ENCODE peak calls at places on chromosomes 4 and X, in six cellular contexts. P is transverse colon; D is AG20443; X is stimulated activated naive CD8-positive, alpha-beta T cell treated with anti-CD3 and anti-CD28 coated beads, Interleukin-15, Interleukin-2, amounts not matched to agents 100 U/mL and 50 U/mL, for 24 hours; U is KG1; Q is fibroblast of pulmonary artery. H is an unnamed sample.

GRCh38 chr4:2623442-2623841 is 87.0 kb downstream of the FAM193A start:
- DNase-seq in D (no peak), X (no peak), U (no peak), Q (no peak), P (no peak), H (no peak)

GRCh38 chr4:130545596-130545995 is 1449.6 kb downstream of the C4orf33 start:
- DNase-seq in Q (peak), X (no peak), U (no peak), P (no peak), D (no peak), H (no peak)

GRCh38 chr4:140106277-140106842 is 47.6 kb downstream of the MAML3 start:
- DNase-seq in D (no peak), Q (no peak), X (no peak), P (no peak), U (no peak), H (no peak)

GRCh38 chrX:150157291-150157690 is 205.8 kb upstream of the MAMLD1 start:
- DNase-seq in D (no peak), U (no peak), X (no peak), P (no peak), Q (no peak), H (no peak)

GRCh38 chrX:132809581-132809980 is 148.8 kb downstream of the HS6ST2 start:
- DNase-seq in P (no peak), U (no peak), Q (no peak), X (no peak), D (no peak), H (no peak)

GRCh38 chr4:150126880-150127236 is 48.6 kb downstream of the DCLK2 start:
- DNase-seq in X (no peak), D (no peak), U (no peak), P (no peak), Q (peak), H (no peak)

GRCh38 chrX:154310991-154311541 is 15.5 kb downstream of the TKTL1 start:
- DNase-seq in D (no peak), X (no peak), P (no peak), U (no peak), Q (no peak), H (no peak)

GRCh38 chr4:168218663-168219062 is 99.9 kb downstream of the DDX60 start:
- DNase-seq in X (no peak), D (peak), U (no peak), P (no peak), Q (peak), H (no peak)

GRCh38 chr4:165085946-165086345 is 26.7 kb downstream of the TMEM192 start:
- DNase-seq in X (no peak), D (no peak), P (no peak), U (no peak), Q (peak), H (no peak)

GRCh38 chr4:138804705-138805104 is 210.9 kb upstream of the NOCT start:
- DNase-seq in D (peak), X (no peak), P (no peak), U (no peak), Q (no peak), H (no peak)

H was measured in mucosa of descending colon.